ENCODE peak calls at places on chromosomes 3 and 15, in six cellular contexts. W is GM20000, Y is foreskin fibroblast, U is fibroblast of pulmonary artery, E is Panc1, S is psoas muscle. V is an unnamed sample.

GRCh38 chr15:64854041-64854440 is 12.3 kb downstream of the PLEKHO2 start:
- DNase-seq in U (peak; percentile 55), W (no peak), S (no peak), E (no peak), Y (no peak), V (no peak)

GRCh38 chr15:58039260-58040035 is 26.1 kb downstream of the ALDH1A2 start:
- DNase-seq in E (no peak), S (no peak), Y (no peak), W (no peak), U (no peak), V (no peak)

GRCh38 chr15:85689729-85690128 is 105.0 kb downstream of the KLHL25 start:
- DNase-seq in W (peak; percentile 42), U (peak; percentile 84), S (no peak), E (no peak), Y (peak; percentile 27), V (peak; percentile 50)

GRCh38 chr3:126415661-126416591 is 21.2 kb downstream of the CFAP100 start:
- DNase-seq in E (no peak), S (no peak), Y (no peak), W (no peak), U (no peak), V (no peak)

GRCh38 chr3:71579934-71580318 is 3.6 kb downstream of the FOXP1 start:
- DNase-seq in E (no peak), Y (no peak), U (no peak), S (no peak), W (no peak), V (no peak)

GRCh38 chr3:70608434-70608833 is 296.0 kb upstream of the MDFIC2 start:
- DNase-seq in S (no peak), W (no peak), U (no peak), Y (no peak), E (no peak), V (no peak)

GRCh38 chr3:9175421-9175820 is 74.0 kb downstream of the SRGAP3 start:
- DNase-seq in U (no peak), W (no peak), S (no peak), Y (no peak), E (no peak), V (no peak)

GRCh38 chr15:68415501-68416157 is 16.3 kb downstream of the ITGA11 start:
- DNase-seq in S (peak; percentile 41), E (no peak), W (no peak), U (no peak), Y (no peak), V (no peak)

GRCh38 chr3:122974764-122975162 is 52.8 kb downstream of the SEMA5B start:
- DNase-seq in E (no peak), Y (peak; percentile 23), S (no peak), U (peak; percentile 63), W (no peak), V (peak; percentile 77)

GRCh38 chr3:129605593-129606521 is 619 bp downstream of the PLXND1 start:
- DNase-seq in S (peak; percentile 69), U (peak; percentile 59), Y (peak; percentile 59), E (no peak), W (peak; percentile 76), V (no peak)

GRCh38 chr3:38457111-38458003 is 3.7 kb downstream of the ACVR2B start:
- DNase-seq in U (peak; percentile 8), W (peak; percentile 6), S (no peak), Y (no peak), E (no peak), V (no peak)

GRCh38 chr15:52159645-52160044 is 31.5 kb downstream of the GNB5 start:
- DNase-seq in U (no peak), S (no peak), W (no peak), Y (no peak), E (no peak), V (no peak)

GRCh38 chr3:128378631-128379347 is 87.9 kb downstream of the DNAJB8 start:
- DNase-seq in Y (peak; percentile 51), S (peak; percentile 59), W (no peak), E (no peak), U (peak; percentile 26), V (peak; percentile 70)

GRCh38 chr3:71035314-71035713 is 548.2 kb downstream of the FOXP1 start:
- DNase-seq in U (peak; percentile 78), W (no peak), Y (peak; percentile 37), E (no peak), S (no peak), V (no peak)

GRCh38 chr15:95948371-95948770 is 382.1 kb upstream of the NR2F2 start:
- DNase-seq in W (no peak), S (no peak), U (no peak), E (no peak), Y (no peak), V (no peak)

GRCh38 chr3:107241217-107241616 is 136.0 kb upstream of the CCDC54 start:
- DNase-seq in E (no peak), W (no peak), S (peak; percentile 15), U (peak; percentile 41), Y (no peak), V (peak; percentile 36)

GRCh38 chr3:96331341-96331740 is 483.1 kb upstream of the EPHA6 start:
- DNase-seq in S (no peak), E (no peak), U (no peak), Y (no peak), W (no peak), V (no peak)

GRCh38 chr3:169678122-169678521 is 14.6 kb upstream of the MECOM start:
- DNase-seq in E (no peak), U (no peak), W (no peak), S (no peak), Y (no peak), V (no peak)

GRCh38 chr3:58082047-58082446 is 73.8 kb downstream of the FLNB start:
- DNase-seq in U (peak; percentile 86), W (no peak), Y (peak; percentile 37), S (no peak), E (no peak), V (no peak)

GRCh38 chr15:90219421-90220141 is 14.2 kb downstream of the CIB1 start:
- DNase-seq in E (no peak), S (peak; percentile 53), U (no peak), W (peak; percentile 75), Y (no peak), V (no peak)

GRCh38 chr15:90959894-90960293 is 5.2 kb downstream of the RCCD1 start:
- DNase-seq in W (no peak), E (no peak), S (no peak), U (peak; percentile 21), Y (peak; percentile 71), V (peak; percentile 80)

GRCh38 chr15:68650901-68651709 is 72.3 kb downstream of the CORO2B start:
- DNase-seq in U (no peak), E (no peak), S (peak; percentile 61), W (peak; percentile 62), Y (no peak), V (peak; percentile 53)

GRCh38 chr15:75483961-75484360 is 32.5 kb upstream of the SIN3A start:
- DNase-seq in E (no peak), U (peak; percentile 14), S (no peak), W (no peak), Y (no peak), V (no peak)

DNA sequence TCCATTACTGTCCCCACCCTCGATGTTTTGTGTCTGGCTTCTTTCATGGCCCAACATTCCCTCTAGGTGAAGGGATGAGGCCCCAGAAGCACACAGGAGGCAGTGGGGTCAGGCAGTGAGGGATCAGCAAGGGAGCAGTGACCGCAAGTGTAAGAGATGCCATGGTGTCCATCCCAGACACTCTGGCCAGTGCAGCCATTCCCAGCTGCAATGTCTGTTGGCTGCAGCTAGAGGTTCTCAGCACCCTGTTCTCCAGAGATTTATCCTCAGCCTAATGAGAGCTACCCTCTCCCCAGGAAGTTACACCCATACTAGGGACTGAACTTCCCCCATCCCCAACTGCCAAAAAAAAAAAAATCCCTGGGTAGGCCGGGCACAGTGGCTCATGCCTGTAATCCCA is 40.2 kb downstream of the TRANK1 start:
- DNase-seq in E (no peak), S (no peak), U (peak; percentile 55), Y (no peak), W (peak; percentile 27), V (peak; percentile 52)
- TF ChIP-seq CTCF in E (peak; percentile 70), S (no peak), U (peak; percentile 56), Y (peak; percentile 37), W (peak; percentile 22), V (peak; percentile 37)

DNA sequence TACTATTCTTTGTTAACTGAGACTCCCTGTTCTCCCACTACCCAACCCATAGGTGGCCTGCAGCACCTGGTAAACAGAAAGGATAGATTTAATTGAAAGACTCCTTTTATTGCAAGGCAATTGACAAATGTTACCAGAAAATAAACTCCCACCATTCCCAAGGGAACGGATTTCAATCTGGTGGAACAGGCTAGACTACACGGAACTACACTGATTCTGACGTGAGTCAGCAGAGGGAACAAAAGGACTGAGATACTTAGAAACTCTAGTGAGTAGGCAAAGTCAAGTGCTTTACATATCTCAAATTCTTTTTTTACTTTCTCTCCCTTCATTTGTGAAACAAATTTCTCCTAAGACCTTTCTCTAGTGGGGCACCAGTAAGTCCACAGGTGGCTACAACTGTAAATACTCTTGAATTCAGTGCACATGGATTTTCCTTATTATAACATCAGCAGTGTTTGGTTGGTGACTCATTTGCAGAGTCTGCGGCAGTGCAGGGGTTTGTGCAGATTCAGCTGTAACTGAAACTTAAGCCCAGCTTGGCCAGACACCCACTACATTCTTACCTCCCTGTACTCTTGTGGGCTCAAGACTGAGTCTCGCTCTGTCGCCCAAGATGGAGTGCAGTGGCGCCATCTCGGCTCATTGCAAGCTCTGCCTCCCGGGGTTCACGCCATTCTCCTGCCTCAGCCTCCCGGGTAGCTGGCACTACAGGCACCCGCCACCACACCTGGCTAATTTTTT is 34.3 kb upstream of the PLSCR2 start:
- DNase-seq in Y (peak; percentile 65), U (peak; percentile 90), E (peak; percentile 38), S (no peak), W (peak; percentile 61), V (peak; percentile 30)
- TF ChIP-seq CTCF in Y (no peak), U (no peak), E (peak; percentile 14), S (no peak), W (no peak), V (no peak)

GRCh38 chr15:45522931-45523331 is 376 bp upstream of the SLC30A4 start:
- DNase-seq in Y (peak; percentile 23), U (peak; percentile 38), E (peak; percentile 17), S (no peak), W (no peak), V (no peak)

GRCh38 chr15:45521596-45522167 is 873 bp downstream of the SLC30A4 start:
- DNase-seq in E (no peak), S (no peak), U (peak; percentile 3), Y (no peak), W (peak; percentile 57), V (no peak)

DNA sequence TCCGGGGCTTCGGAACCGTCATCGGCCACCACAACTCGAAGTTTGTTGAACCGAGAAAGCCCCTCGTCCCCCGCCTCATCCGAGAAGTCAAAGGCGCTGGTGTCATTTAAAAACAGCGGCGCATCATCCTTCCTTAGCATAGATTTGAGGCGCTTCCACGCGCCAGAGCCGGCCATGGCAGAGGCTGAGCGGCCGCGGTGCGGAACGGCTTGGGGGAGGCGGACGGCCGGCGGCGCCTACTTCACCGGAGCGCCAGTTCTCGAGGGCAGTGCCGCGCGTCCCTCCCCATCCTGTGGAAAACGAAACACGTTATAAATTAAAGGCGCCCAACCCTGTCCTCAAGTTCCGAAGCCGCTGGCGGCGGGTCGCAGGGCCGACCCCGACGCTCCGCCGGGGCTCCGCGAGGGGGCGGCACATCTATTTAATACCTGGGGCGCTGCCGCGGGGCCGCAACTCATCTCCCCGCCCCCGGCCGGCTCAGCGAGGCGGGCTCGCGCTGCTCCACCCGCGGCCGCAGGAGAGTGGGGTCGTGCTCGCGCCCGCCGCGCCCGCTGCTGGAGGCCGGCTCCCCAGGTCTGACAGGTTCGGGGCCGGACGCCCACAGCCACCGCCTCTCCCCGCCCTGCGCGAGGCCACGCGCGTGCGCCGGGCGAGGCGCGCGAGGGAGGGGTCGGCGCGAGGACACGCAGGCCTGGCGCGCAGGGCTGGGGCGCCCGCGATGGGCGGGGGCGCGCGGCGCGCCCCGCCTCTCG is at the start of gene SLC30A4:
- DNase-seq in S (peak; percentile 78), W (peak; percentile 93), E (no peak), Y (peak; percentile 55), U (peak; percentile 57), V (peak; percentile 75)
- TF ChIP-seq CTCF in S (peak; percentile 52), W (peak; percentile 16), E (peak; percentile 80), Y (peak; percentile 50), U (peak; percentile 20), V (peak; percentile 36)

GRCh38 chr3:117616213-117616612 is 906.6 kb downstream of the TUSC7 start:
- DNase-seq in W (no peak), U (no peak), Y (no peak), S (no peak), E (no peak), V (no peak)
- TF ChIP-seq CTCF in W (no peak), U (no peak), Y (no peak), S (no peak), E (no peak), V (no peak)